ENCODE peak calls at places on chromosome 11, in six cellular contexts. V is prostate gland, S is GM23338, C is transverse colon, W is A549, F is hepatocyte. I is an unnamed sample.

GRCh38 chr11:92707173-92707619 is 262.3 kb upstream of the MTNR1B start:
- DNase-seq in C (no peak), F (no peak), V (peak; percentile 74), S (no peak), W (no peak), I (no peak)

GRCh38 chr11:27830206-27830605 is 130.0 kb upstream of the BDNF start:
- DNase-seq in W (no peak), C (no peak), V (no peak), F (no peak), S (no peak), I (no peak)

GRCh38 chr11:59759900-59760299 is 4.7 kb downstream of the STX3 start:
- DNase-seq in V (no peak), F (no peak), S (no peak), W (no peak), C (no peak), I (no peak)

GRCh38 chr11:26805001-26805400 is 83.1 kb upstream of the SLC5A12 start:
- DNase-seq in C (no peak), V (no peak), W (no peak), S (peak; percentile 26), F (no peak), I (no peak)

GRCh38 chr11:46026616-46027293 is 94.5 kb downstream of the PHF21A start:
- DNase-seq in F (no peak), C (no peak), V (no peak), S (no peak), W (no peak), I (no peak)

GRCh38 chr11:96393753-96394348 is 4.0 kb downstream of the JRKL start:
- DNase-seq in S (peak; percentile 68), C (no peak), V (no peak), W (peak; percentile 20), F (peak; percentile 53), I (no peak)

GRCh38 chr11:77069336-77069968 is 2.7 kb downstream of the CAPN5 start:
- DNase-seq in V (no peak), C (peak; percentile 7), F (no peak), S (no peak), W (no peak), I (no peak)

GRCh38 chr11:100821198-100821597 is 134.1 kb downstream of the ARHGAP42 start:
- DNase-seq in C (no peak), V (no peak), W (no peak), S (peak; percentile 48), F (no peak), I (no peak)

GRCh38 chr11:60563553-60564235 is 48.5 kb downstream of the MS4A13 start:
- DNase-seq in C (no peak), V (no peak), F (no peak), W (no peak), S (peak; percentile 46), I (no peak)

GRCh38 chr11:85823816-85824215 is 12.9 kb upstream of the SYTL2 start:
- DNase-seq in C (peak; percentile 33), V (no peak), F (no peak), W (no peak), S (no peak), I (no peak)

GRCh38 chr11:105192115-105192514 is 52.5 kb upstream of the CARD18 start:
- DNase-seq in F (no peak), W (no peak), V (no peak), C (no peak), S (no peak), I (no peak)

GRCh38 chr11:75346296-75346695 is 5.2 kb downstream of the ARRB1 start:
- DNase-seq in S (no peak), W (no peak), F (no peak), V (no peak), C (no peak), I (no peak)

GRCh38 chr11:1117970-1118369 is 39.8 kb upstream of the MUC5AC start:
- DNase-seq in F (no peak), S (no peak), W (no peak), C (no peak), V (no peak), I (peak; percentile 3)

GRCh38 chr11:131370901-131371790 is 731 bp downstream of the NTM start:
- DNase-seq in F (no peak), S (no peak), C (no peak), W (no peak), V (no peak), I (no peak)

GRCh38 chr11:20671856-20672546 is 2.6 kb downstream of the NELL1 start:
- DNase-seq in V (no peak), C (no peak), W (peak; percentile 31), F (peak; percentile 17), S (peak; percentile 34), I (no peak)

GRCh38 chr11:32421992-32422391 is 13.3 kb downstream of the WT1 start:
- DNase-seq in W (no peak), C (no peak), F (no peak), V (no peak), S (no peak), I (no peak)

DNA sequence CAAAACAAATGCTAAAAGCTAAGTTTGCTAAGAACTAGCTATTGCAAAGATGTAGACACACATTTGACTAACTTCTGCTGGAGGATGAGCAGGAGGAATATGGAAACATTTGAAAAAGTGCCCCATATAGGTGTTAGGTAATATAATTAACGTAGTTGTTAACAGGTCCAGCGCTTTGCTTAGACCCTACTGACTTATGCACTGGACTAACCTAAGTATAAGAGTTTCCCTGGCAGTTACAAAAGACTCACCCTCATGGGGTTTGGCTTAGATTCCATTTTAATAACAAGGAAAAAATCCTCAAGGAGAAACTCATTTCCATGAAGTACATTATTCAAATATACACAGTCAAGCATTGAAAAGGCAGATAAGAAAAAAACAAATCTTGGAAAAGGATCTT is 27.8 kb downstream of the CDON start:
- DNase-seq in V (no peak), C (no peak), W (no peak), F (no peak), S (no peak), I (no peak)
- H3K4me1 ChIP-seq in V (no peaks in the 10 kb centered on the region), C (no peaks in the 10 kb centered on the region), W (peaks cover 6% of the 10 kb centered on the region), F (no peaks in the 10 kb centered on the region), S (peaks cover 20% of the 10 kb centered on the region), I (no peaks in the 10 kb centered on the region)

GRCh38 chr11:5930614-5931013 is 11.4 kb upstream of the OR56A3 start:
- DNase-seq in W (no peak), V (no peak), C (no peak), S (no peak), F (no peak), I (no peak)

GRCh38 chr11:5929571-5929970 is 12.5 kb upstream of the OR56A3 start:
- DNase-seq in C (no peak), V (no peak), F (no peak), S (no peak), W (no peak), I (no peak)

GRCh38 chr11:5931061-5931460 is 11.0 kb upstream of the OR56A3 start:
- DNase-seq in C (no peak), F (no peak), W (no peak), S (no peak), V (no peak), I (no peak)

GRCh38 chr11:5928811-5929210 is 13.2 kb upstream of the OR56A3 start:
- DNase-seq in V (no peak), W (no peak), F (no peak), C (no peak), S (no peak), I (no peak)

GRCh38 chr11:5929984-5930383 is 12.1 kb upstream of the OR56A3 start:
- DNase-seq in C (no peak), F (no peak), S (no peak), W (no peak), V (no peak), I (no peak)
- TF ChIP-seq CTCF in C (no peak), F (no peak), S (no peak), W (no peak), V (no peak), I (no peak)

DNA sequence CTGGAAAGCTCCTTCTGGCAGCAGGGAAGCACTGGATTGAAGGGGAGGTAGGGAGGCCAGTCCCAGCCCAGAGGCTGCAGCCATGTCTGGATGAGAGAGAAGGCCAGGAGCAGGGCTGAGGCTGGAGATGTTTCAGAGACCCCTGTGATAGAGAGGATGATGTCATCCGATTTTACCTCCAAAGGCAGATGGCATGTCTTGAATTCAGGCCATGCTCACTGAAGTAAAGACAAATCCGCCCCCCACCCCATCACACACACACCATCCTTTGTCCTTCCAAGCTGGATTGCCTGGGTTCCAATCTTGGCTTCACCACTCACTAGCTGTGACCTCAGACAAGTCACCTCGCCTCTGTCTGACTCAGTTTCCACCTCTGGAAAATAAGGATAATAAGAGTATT is 47.2 kb downstream of the TP53I11 start:
- DNase-seq in V (no peak), S (no peak), W (no peak), C (no peak), F (no peak), I (no peak)
- H3K27ac ChIP-seq in V (no peak overlapping the region), S (no peak overlapping the region), W (no peak overlapping the region), C (no peak overlapping the region), F (no peak overlapping the region), I (no peak overlapping the region)

GRCh38 chr11:47498149-47498548 is 49.2 kb upstream of the RAPSN start:
- DNase-seq in C (no peak), V (no peak), F (no peak), S (no peak), W (no peak), I (no peak)

GRCh38 chr11:47499614-47500013 is 50.7 kb upstream of the RAPSN start:
- DNase-seq in C (no peak), V (no peak), F (no peak), S (no peak), W (no peak), I (no peak)

GRCh38 chr11:47500121-47500520 is 51.2 kb upstream of the RAPSN start:
- DNase-seq in V (no peak), W (no peak), F (no peak), C (no peak), S (no peak), I (no peak)

GRCh38 chr11:47498584-47499152 is 49.7 kb upstream of the RAPSN start:
- DNase-seq in S (no peak), V (no peak), C (no peak), F (no peak), W (no peak), I (no peak)

GRCh38 chr11:47499160-47499559 is 50.2 kb upstream of the RAPSN start:
- DNase-seq in W (no peak), V (no peak), F (no peak), C (no peak), S (no peak), I (no peak)
- H3K4me1 ChIP-seq in W (peaks cover 12% of the 10 kb centered on the region), V (no peaks in the 10 kb centered on the region), F (peaks cover 6% of the 10 kb centered on the region), C (peaks cover 14% of the 10 kb centered on the region), S (peaks cover 34% of the 10 kb centered on the region), I (peaks cover 20% of the 10 kb centered on the region)

GRCh38 chr11:66638177-66639065 is at the start of gene RBM4:
- DNase-seq in V (peak; percentile 100), S (peak; percentile 100), F (peak; percentile 99), C (peak; percentile 98), W (peak; percentile 99), I (peak; percentile 99)
- TF ChIP-seq CTCF in V (peak; percentile 31), S (no peak), F (no peak), C (peak; percentile 32), W (peak; percentile 6), I (peak; percentile 27)